ENCODE peak calls at places on chromosome 2, in five cellular contexts. B is lower leg skin; P is CD8-positive, alpha-beta T cell; V is GM06990; L is endothelial cell of umbilical vein. J is an unnamed sample.

GRCh38 chr2:240250150-240250984 is 109.9 kb upstream of the OTOS start:
- DNase-seq in P (no peak), V (no peak), B (peak; percentile 12), L (no peak), J (no peak)

GRCh38 chr2:216774620-216775019 is 79.3 kb upstream of the IGFBP5 start:
- DNase-seq in P (no peak), V (no peak), L (no peak), B (no peak), J (peak; percentile 90)

GRCh38 chr2:237236188-237236587 is 150.5 kb downstream of the COPS8 start:
- DNase-seq in P (no peak), B (no peak), V (no peak), L (no peak), J (peak; percentile 62)

GRCh38 chr2:59276033-59276432 is 1034.9 kb upstream of the FANCL start:
- DNase-seq in V (no peak), L (no peak), B (no peak), P (no peak), J (no peak)

GRCh38 chr2:29325544-29325943 is 210.3 kb downstream of the CLIP4 start:
- DNase-seq in P (no peak), V (no peak), L (no peak), B (no peak), J (no peak)

GRCh38 chr2:238895901-238896600 is 48.2 kb downstream of the TWIST2 start:
- DNase-seq in L (peak; percentile 81), P (no peak), V (no peak), B (peak; percentile 62), J (peak; percentile 97)

GRCh38 chr2:109374548-109375130 is 239.1 kb downstream of the SEPTIN10 start:
- DNase-seq in V (no peak), B (no peak), L (no peak), P (no peak), J (no peak)

GRCh38 chr2:236623816-236624215 is 54.2 kb downstream of the ACKR3 start:
- DNase-seq in L (no peak), P (no peak), V (no peak), B (no peak), J (no peak)

GRCh38 chr2:232327089-232328037 is 51.2 kb upstream of the ALPP start:
- DNase-seq in L (peak; percentile 73), P (peak; percentile 91), B (no peak), V (peak; percentile 71), J (peak; percentile 43)

GRCh38 chr2:95057535-95058453 is 32.3 kb downstream of the MAL start:
- DNase-seq in L (no peak), B (no peak), P (no peak), V (no peak), J (no peak)

GRCh38 chr2:61117534-61117933 is 44.5 kb upstream of the C2orf74 start:
- DNase-seq in V (peak; percentile 12), B (no peak), L (no peak), P (no peak), J (peak; percentile 20)

GRCh38 chr2:214740867-214741266 is 68.6 kb downstream of the BARD1 start:
- DNase-seq in B (no peak), V (no peak), P (no peak), L (no peak), J (peak; percentile 14)

GRCh38 chr2:172968061-172968469 is 107.6 kb upstream of the MAP3K20 start:
- DNase-seq in P (no peak), V (no peak), L (peak; percentile 98), B (no peak), J (peak; percentile 54)

GRCh38 chr2:199273043-199273647 is 184.6 kb downstream of the SATB2 start:
- DNase-seq in L (no peak), V (no peak), B (no peak), P (no peak), J (peak; percentile 88)

GRCh38 chr2:27078267-27079194 is at the start of gene EMILIN1:
- DNase-seq in L (peak; percentile 51), P (no peak), B (peak; percentile 80), V (no peak), J (peak; percentile 97)

GRCh38 chr2:23203383-23203782 is 181.6 kb upstream of the KLHL29 start:
- DNase-seq in B (no peak), L (no peak), V (no peak), P (no peak), J (no peak)

GRCh38 chr2:235934059-235934896 is 233.9 kb downstream of the GBX2 start:
- DNase-seq in B (no peak), P (no peak), V (no peak), L (no peak), J (no peak)

GRCh38 chr2:133817680-133818566 is 249.7 kb upstream of the NCKAP5 start:
- DNase-seq in P (no peak), B (no peak), L (peak; percentile 98), V (no peak), J (peak; percentile 95)

GRCh38 chr2:12657560-12657959 is 59.2 kb upstream of the TRIB2 start:
- DNase-seq in P (no peak), L (no peak), B (no peak), V (no peak), J (no peak)

GRCh38 chr2:103868394-103868793 is 985.5 kb upstream of the POU3F3 start:
- DNase-seq in P (no peak), L (no peak), V (no peak), B (no peak), J (no peak)

GRCh38 chr2:240585101-240585500 is 1.4 kb upstream of the CAPN10 start:
- DNase-seq in B (no peak), V (no peak), L (no peak), P (no peak), J (no peak)

GRCh38 chr2:233384017-233384416 is 29.7 kb downstream of the DGKD start:
- DNase-seq in B (no peak), L (no peak), P (no peak), V (no peak), J (no peak)

GRCh38 chr2:42138163-42139016 is 30.8 kb upstream of the EML4 start:
- DNase-seq in V (no peak), B (no peak), L (peak; percentile 68), P (no peak), J (peak; percentile 99)

GRCh38 chr2:120257522-120257921 is 4.9 kb downstream of the RALB start:
- DNase-seq in V (no peak), P (no peak), L (peak; percentile 67), B (no peak), J (no peak)

GRCh38 chr2:69634197-69634821 is 9.2 kb downstream of the AAK1 start:
- DNase-seq in L (no peak), V (no peak), P (no peak), B (no peak), J (no peak)

GRCh38 chr2:29223851-29224692 is 108.9 kb downstream of the CLIP4 start:
- DNase-seq in L (peak; percentile 6), V (no peak), P (no peak), B (peak; percentile 76), J (peak; percentile 38)

GRCh38 chr2:173511357-173511756 is 156.7 kb downstream of the CDCA7 start:
- DNase-seq in B (no peak), V (no peak), P (no peak), L (no peak), J (no peak)

GRCh38 chr2:174931724-174932123 is 73.5 kb downstream of the CHN1 start:
- DNase-seq in P (no peak), B (no peak), L (no peak), V (no peak), J (peak; percentile 62)

GRCh38 chr2:138502253-138503086 is 900 bp downstream of the SPOPL start:
- DNase-seq in L (no peak), V (no peak), B (no peak), P (no peak), J (no peak)

GRCh38 chr2:215748446-215748845 is 264.9 kb downstream of the MREG start:
- DNase-seq in P (no peak), V (no peak), L (no peak), B (peak; percentile 19), J (peak; percentile 53)

GRCh38 chr2:234024304-234024703 is 26.2 kb upstream of the SPP2 start:
- DNase-seq in V (no peak), L (no peak), B (no peak), P (no peak), J (no peak)

GRCh38 chr2:55415300-55415699 is 4.4 kb downstream of the CCDC88A start:
- DNase-seq in L (no peak), B (no peak), P (no peak), V (no peak), J (no peak)

GRCh38 chr2:145257931-145258330 is 738.0 kb upstream of the ZEB2 start:
- DNase-seq in V (no peak), P (no peak), L (no peak), B (no peak), J (no peak)

GRCh38 chr2:98886066-98886554 is 49.9 kb downstream of the CRACDL start:
- DNase-seq in L (no peak), B (no peak), V (no peak), P (no peak), J (no peak)
- H3K4me3 ChIP-seq in L (no peak overlapping the region), B (no peak overlapping the region), V (no peak overlapping the region), P (no peak overlapping the region), J (no peak overlapping the region)

DNA sequence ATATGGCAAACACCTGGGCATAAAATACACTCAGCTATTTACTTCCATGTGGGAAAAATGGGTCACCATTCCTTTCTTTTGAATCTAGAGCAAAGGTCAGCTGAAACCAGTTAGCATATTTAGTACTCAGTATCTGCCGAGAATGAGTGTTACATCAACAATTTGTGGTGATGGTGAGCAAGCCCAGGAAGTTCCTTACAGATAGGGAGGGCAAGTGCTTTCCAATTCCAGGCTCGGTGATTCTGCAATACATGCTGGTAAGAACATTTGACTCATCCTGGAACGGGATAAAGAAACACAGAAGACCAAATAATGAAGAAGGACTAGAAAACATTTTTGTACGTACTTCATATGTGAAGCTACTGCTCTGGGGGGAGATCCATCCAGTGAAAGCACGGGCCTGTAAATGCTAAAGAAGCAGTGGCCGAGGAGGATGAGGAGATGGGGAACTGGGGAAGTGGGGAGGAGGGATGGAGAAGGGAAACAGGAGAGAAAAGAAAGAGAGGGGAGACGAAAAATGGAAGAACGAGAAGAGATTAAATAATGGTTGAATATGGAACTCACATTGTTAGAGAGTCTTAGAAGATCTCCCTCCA is 251.9 kb downstream of the TTC32 start:
- DNase-seq in B (peak; percentile 67), P (no peak), L (peak; percentile 22), V (no peak), J (peak; percentile 99)
- TF ChIP-seq CTCF in B (no peak), P (no peak), L (no peak), V (no peak), J (no peak)

DNA sequence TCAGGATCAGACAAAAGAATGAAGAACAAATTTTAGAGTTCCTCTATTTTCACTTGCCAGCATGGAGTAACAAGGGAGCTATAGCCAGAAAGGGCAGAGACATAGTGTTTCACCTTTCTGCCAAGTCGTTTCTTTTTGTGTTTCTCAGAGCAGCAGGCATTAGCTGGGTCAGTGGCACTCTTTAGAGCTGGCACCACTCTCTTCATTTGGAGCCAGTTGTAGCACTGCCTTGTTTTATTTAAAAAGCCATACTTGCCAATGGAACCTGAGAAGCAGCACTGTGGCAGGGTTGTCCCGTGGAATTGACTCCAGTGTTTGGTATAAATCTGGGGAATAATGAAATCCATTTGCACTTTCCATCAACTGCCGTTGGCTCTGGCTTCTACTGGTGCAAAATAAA is 64.0 kb downstream of the LRRTM4 start:
- DNase-seq in B (no peak), P (no peak), L (no peak), V (no peak), J (no peak)
- H3K4me3 ChIP-seq in B (no peak overlapping the region), P (no peak overlapping the region), L (no peak overlapping the region), V (no peak overlapping the region), J (no peak overlapping the region)

DNA sequence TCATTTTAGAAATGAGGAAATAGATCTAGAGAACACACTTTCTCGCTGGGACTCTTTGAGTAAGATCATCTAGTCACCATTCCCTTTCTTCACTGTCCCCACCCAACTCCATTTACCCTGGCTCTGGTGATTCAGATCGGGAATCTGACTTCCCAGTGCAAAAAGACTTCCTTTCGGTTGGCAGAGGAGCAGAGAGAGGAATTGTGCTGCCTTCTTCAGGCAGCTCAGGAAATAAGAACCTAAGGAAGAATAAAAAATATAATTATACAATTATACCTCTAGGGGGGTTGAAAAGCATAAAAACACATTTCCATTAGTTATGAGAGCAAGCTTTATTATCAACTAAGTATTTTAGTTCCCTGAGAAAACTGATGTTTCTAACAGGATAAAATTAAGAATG is 9.3 kb upstream of the MPP4 start:
- DNase-seq in B (no peak), V (no peak), P (no peak), L (peak; percentile 67), J (peak; percentile 73)
- TF ChIP-seq CTCF in B (no peak), V (no peak), P (no peak), L (peak; percentile 38), J (peak; percentile 57)

J was measured in AG10803.